ENCODE peak calls at places on chromosomes 5 and 9, in eight cellular contexts. D is RWPE1; Z is GM12865; R is astrocyte; M is neural progenitor cell; E is uterus; F is activated naive CD4-positive, alpha-beta T cell treated with Interleukin-2 at 50 U/mL for 16 hours; B is globus pallidus. S is an unnamed sample.
A peak's percentile ranks its signal among the peaks of the same experiment; 100 is the strongest.

GRCh38 chr5:134100283-134101011 is 14.0 kb upstream of the TCF7 start:
- DNase-seq in D (peak; percentile 64), Z (peak; percentile 96), R (peak; percentile 67), M (peak; percentile 18), E (no peak), F (peak; percentile 86), B (no peak), S (no peak)

GRCh38 chr5:133474851-133475590 is 137.3 kb downstream of the FSTL4 start:
- DNase-seq in D (no peak), Z (no peak), R (no peak), M (no peak), E (no peak), F (no peak), B (no peak), S (no peak)

GRCh38 chr5:160418561-160419457 is at the start of gene SLU7:
- DNase-seq in D (peak; percentile 99), Z (peak; percentile 98), R (peak; percentile 90), M (peak; percentile 96), E (peak; percentile 96), F (peak; percentile 95), B (peak; percentile 89), S (peak; percentile 91)

GRCh38 chr9:86600291-86600690 is 246.1 kb upstream of the TUT7 start:
- DNase-seq in D (peak; percentile 64), Z (no peak), R (peak; percentile 14), M (no peak), E (no peak), F (no peak), B (no peak), S (no peak)

GRCh38 chr9:15642369-15642962 is 89.6 kb downstream of the CCDC171 start:
- DNase-seq in D (peak; percentile 42), Z (peak; percentile 48), R (peak; percentile 25), M (peak; percentile 45), E (no peak), F (no peak), B (peak; percentile 16), S (peak; percentile 7)

GRCh38 chr5:1511037-1511436 is 12.7 kb downstream of the LPCAT1 start:
- DNase-seq in D (no peak), Z (no peak), R (no peak), M (no peak), E (peak; percentile 8), F (no peak), B (no peak), S (no peak)

GRCh38 chr9:111016046-111017026 is 21.9 kb downstream of the LPAR1 start:
- DNase-seq in D (peak; percentile 38), Z (peak; percentile 42), R (peak; percentile 73), M (no peak), E (no peak), F (no peak), B (no peak), S (no peak)

GRCh38 chr9:4242239-4242638 is 57.6 kb downstream of the GLIS3 start:
- DNase-seq in D (no peak), Z (no peak), R (no peak), M (no peak), E (no peak), F (no peak), B (no peak), S (no peak)

GRCh38 chr9:24712190-24712589 is 166.5 kb upstream of the IZUMO3 start:
- DNase-seq in D (no peak), Z (no peak), R (no peak), M (no peak), E (no peak), F (no peak), B (no peak), S (no peak)

GRCh38 chr5:153813871-153814270 is 224.8 kb downstream of the FAM114A2 start:
- DNase-seq in D (no peak), Z (no peak), R (no peak), M (no peak), E (no peak), F (no peak), B (no peak), S (no peak)

GRCh38 chr5:126538579-126538978 is 56.4 kb downstream of the ALDH7A1 start:
- DNase-seq in D (no peak), Z (no peak), R (no peak), M (no peak), E (no peak), F (no peak), B (no peak), S (no peak)

GRCh38 chr9:74041588-74041987 is 455.5 kb upstream of the RORB start:
- DNase-seq in D (no peak), Z (no peak), R (no peak), M (no peak), E (no peak), F (no peak), B (no peak), S (no peak)

GRCh38 chr5:17951392-17952169 is 317.3 kb downstream of the TAF11L14 start:
- DNase-seq in D (peak; percentile 34), Z (peak; percentile 2), R (no peak), M (peak; percentile 60), E (no peak), F (no peak), B (no peak), S (no peak)

GRCh38 chr9:112028242-112029221 is 131.9 kb downstream of the UGCG start:
- DNase-seq in D (no peak), Z (peak; percentile 97), R (no peak), M (no peak), E (no peak), F (peak; percentile 48), B (no peak), S (no peak)

GRCh38 chr5:2186472-2187015 is 303.8 kb upstream of the IRX4 start:
- DNase-seq in D (no peak), Z (no peak), R (no peak), M (no peak), E (no peak), F (no peak), B (no peak), S (no peak)

S was measured in putamen.